ENCODE peak calls at places on chromosomes 13 and 19, in four cellular contexts. One of them, this sample, is unnamed.

GRCh38 chr19:29764322-29764721 is 47.5 kb upstream of the CCNE1 start:
- DNase-seq in testis: no peak
- DNase-seq in pancreas: no peak
- DNase-seq in lower lobe of right lung: no peak
- DNase-seq in this sample: no peak

GRCh38 chr13:80251403-80251802 is 89.5 kb downstream of the SPRY2 start:
- DNase-seq in testis: no peak
- DNase-seq in pancreas: no peak
- DNase-seq in lower lobe of right lung: no peak
- DNase-seq in this sample: no peak

GRCh38 chr19:29771708-29772415 is 39.9 kb upstream of the CCNE1 start:
- DNase-seq in testis: peak; percentile 54
- DNase-seq in pancreas: peak; percentile 48
- DNase-seq in lower lobe of right lung: no peak
- DNase-seq in this sample: peak; percentile 71

GRCh38 chr13:110337287-110337686 is 30.2 kb downstream of the COL4A2 start:
- DNase-seq in testis: no peak
- DNase-seq in pancreas: no peak
- DNase-seq in lower lobe of right lung: no peak
- DNase-seq in this sample: no peak

GRCh38 chr19:38425810-38426466 is at the start of gene RASGRP4:
- DNase-seq in testis: no peak
- DNase-seq in pancreas: no peak
- DNase-seq in lower lobe of right lung: peak; percentile 69
- DNase-seq in this sample: no peak

GRCh38 chr19:13429563-13429962 is 76.7 kb downstream of the CACNA1A start:
- DNase-seq in testis: no peak
- DNase-seq in pancreas: no peak
- DNase-seq in lower lobe of right lung: no peak
- DNase-seq in this sample: no peak

GRCh38 chr19:55603115-55603514 is 2.3 kb upstream of the ZNF865 start:
- DNase-seq in testis: no peak
- DNase-seq in pancreas: no peak
- DNase-seq in lower lobe of right lung: no peak
- DNase-seq in this sample: no peak

GRCh38 chr13:106491928-106492327 is 43.5 kb downstream of the EFNB2 start:
- DNase-seq in testis: peak; percentile 80
- DNase-seq in pancreas: no peak
- DNase-seq in lower lobe of right lung: no peak
- DNase-seq in this sample: no peak

GRCh38 chr19:43430142-43430710 is 15.5 kb downstream of the TEX101 start:
- DNase-seq in testis: no peak
- DNase-seq in pancreas: no peak
- DNase-seq in lower lobe of right lung: no peak
- DNase-seq in this sample: peak; percentile 23

GRCh38 chr19:18507727-18508440 is 14.0 kb downstream of the ELL start:
- DNase-seq in testis: peak; percentile 70
- DNase-seq in pancreas: no peak
- DNase-seq in lower lobe of right lung: no peak
- DNase-seq in this sample: no peak

GRCh38 chr19:58575183-58576041 is 2.3 kb upstream of the MZF1 start:
- DNase-seq in testis: peak; percentile 96
- DNase-seq in pancreas: peak; percentile 84
- DNase-seq in lower lobe of right lung: peak; percentile 93
- DNase-seq in this sample: peak; percentile 93

GRCh38 chr13:48624858-48625257 is 28.9 kb upstream of the CYSLTR2 start:
- DNase-seq in testis: no peak
- DNase-seq in pancreas: no peak
- DNase-seq in lower lobe of right lung: no peak
- DNase-seq in this sample: no peak

GRCh38 chr19:11418518-11419506 is at the start of gene RGL3:
- DNase-seq in testis: no peak
- DNase-seq in pancreas: peak; percentile 60
- DNase-seq in lower lobe of right lung: peak; percentile 67
- DNase-seq in this sample: no peak

GRCh38 chr19:56217039-56217949 is 15.2 kb downstream of the ZSCAN5C start:
- DNase-seq in testis: peak; percentile 22
- DNase-seq in pancreas: no peak
- DNase-seq in lower lobe of right lung: no peak
- DNase-seq in this sample: no peak

GRCh38 chr13:93942016-93942415 is 537.5 kb downstream of the DCT start:
- DNase-seq in testis: no peak
- DNase-seq in pancreas: no peak
- DNase-seq in lower lobe of right lung: no peak
- DNase-seq in this sample: no peak

GRCh38 chr19:29533578-29534544 is 8.1 kb downstream of the VSTM2B start:
- DNase-seq in testis: peak; percentile 7
- DNase-seq in pancreas: no peak
- DNase-seq in lower lobe of right lung: no peak
- DNase-seq in this sample: no peak

GRCh38 chr13:21852043-21852442 is 181.2 kb downstream of the FGF9 start:
- DNase-seq in testis: no peak
- DNase-seq in pancreas: no peak
- DNase-seq in lower lobe of right lung: no peak
- DNase-seq in this sample: no peak

DNA sequence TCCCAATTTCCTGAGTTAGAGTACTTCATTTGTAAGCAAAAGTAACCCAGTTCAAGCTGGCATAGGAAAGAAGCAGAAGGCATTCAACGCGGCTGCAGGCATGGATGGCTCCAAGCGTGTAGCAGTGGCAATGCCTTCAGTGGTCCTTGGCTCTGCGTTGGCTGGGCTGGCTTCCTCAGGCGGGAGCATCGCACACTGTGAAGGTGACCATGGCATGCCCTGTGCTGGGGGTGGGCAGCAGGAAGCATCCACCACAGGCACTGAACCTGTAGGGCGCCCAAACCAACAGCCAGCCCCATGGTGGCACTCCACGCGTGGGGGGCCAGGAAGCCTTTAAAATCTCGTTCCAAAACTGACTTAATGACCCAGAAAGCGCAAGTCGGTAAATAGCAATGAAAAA is 53.6 kb upstream of the SPACA7 start:
- DNase-seq in testis: no peak
- DNase-seq in pancreas: no peak
- DNase-seq in lower lobe of right lung: no peak
- DNase-seq in this sample: no peak
- H3K4me3 ChIP-seq in testis: no peak overlapping the region
- H3K4me3 ChIP-seq in pancreas: no peak overlapping the region
- H3K4me3 ChIP-seq in lower lobe of right lung: no peak overlapping the region
- H3K4me3 ChIP-seq in this sample: no peak overlapping the region

DNA sequence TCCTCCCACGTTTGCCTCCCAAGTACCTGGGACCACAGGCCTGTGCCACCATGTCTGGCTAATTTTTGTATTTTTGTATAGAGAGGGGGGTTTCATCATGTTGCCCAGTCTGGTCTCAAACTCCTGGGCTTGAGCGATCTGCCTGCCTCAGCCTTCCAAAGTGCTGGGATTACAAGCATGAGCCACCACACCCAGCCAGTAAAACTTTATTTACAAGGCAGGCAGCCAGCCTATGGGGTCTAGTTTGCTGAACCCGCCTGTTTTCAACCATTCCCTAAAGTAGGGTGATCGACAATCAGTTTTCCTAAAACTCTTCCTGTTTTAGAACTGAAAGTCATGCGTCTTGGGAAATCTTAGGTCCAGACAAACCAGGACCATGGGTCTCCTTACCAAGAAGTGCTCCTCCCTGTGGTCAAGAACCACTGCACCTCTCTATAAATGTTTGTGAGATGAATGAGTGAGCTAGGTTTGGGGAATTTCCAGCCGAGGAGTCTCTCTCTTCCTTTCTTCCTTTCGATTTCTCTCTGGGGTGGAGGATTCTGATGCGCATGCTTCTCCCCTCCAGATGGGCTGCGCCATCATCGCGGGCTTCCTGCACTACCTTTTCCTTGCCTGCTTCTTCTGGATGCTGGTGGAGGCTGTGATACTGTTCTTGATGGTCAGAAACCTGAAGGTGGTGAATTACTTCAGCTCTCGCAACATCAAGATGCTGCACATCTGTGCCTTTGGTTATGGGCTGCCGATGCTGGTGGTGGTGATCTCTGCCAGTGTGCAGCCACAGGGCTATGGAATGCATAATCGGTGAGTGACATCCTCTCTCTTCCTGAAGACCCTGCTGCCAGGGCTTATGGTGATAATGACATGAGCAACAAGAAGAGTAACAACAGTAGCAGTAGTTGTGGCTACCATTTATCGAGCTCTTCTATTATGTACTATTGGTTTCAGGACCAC is 38.7 kb downstream of the ADGRE1 start:
- DNase-seq in testis: no peak
- DNase-seq in pancreas: no peak
- DNase-seq in lower lobe of right lung: no peak
- DNase-seq in this sample: no peak
- TF ChIP-seq CTCF in testis: no peak
- TF ChIP-seq CTCF in pancreas: no peak
- TF ChIP-seq CTCF in lower lobe of right lung: no peak
- TF ChIP-seq CTCF in this sample: peak; percentile 38

GRCh38 chr19:4701557-4701956 is 22.1 kb downstream of the DPP9 start:
- DNase-seq in testis: no peak
- DNase-seq in pancreas: no peak
- DNase-seq in lower lobe of right lung: no peak
- DNase-seq in this sample: no peak
- H3K36me3 ChIP-seq in testis: no peaks in the 10 kb centered on the region
- H3K36me3 ChIP-seq in pancreas: peaks cover 16% of the 10 kb centered on the region
- H3K36me3 ChIP-seq in lower lobe of right lung: peaks cover 91% of the 10 kb centered on the region
- H3K36me3 ChIP-seq in this sample: peaks cover 76% of the 10 kb centered on the region

GRCh38 chr13:97211986-97212385 is 10.1 kb upstream of the MBNL2 start:
- DNase-seq in testis: peak; percentile 28
- DNase-seq in pancreas: no peak
- DNase-seq in lower lobe of right lung: no peak
- DNase-seq in this sample: no peak

GRCh38 chr13:97211357-97211756 is 10.8 kb upstream of the MBNL2 start:
- DNase-seq in testis: no peak
- DNase-seq in pancreas: no peak
- DNase-seq in lower lobe of right lung: no peak
- DNase-seq in this sample: no peak

GRCh38 chr13:97212540-97213146 is 9.5 kb upstream of the MBNL2 start:
- DNase-seq in testis: peak; percentile 47
- DNase-seq in pancreas: no peak
- DNase-seq in lower lobe of right lung: no peak
- DNase-seq in this sample: peak; percentile 69

GRCh38 chr13:97215325-97215724 is 6.8 kb upstream of the MBNL2 start:
- DNase-seq in testis: no peak
- DNase-seq in pancreas: no peak
- DNase-seq in lower lobe of right lung: no peak
- DNase-seq in this sample: no peak

DNA sequence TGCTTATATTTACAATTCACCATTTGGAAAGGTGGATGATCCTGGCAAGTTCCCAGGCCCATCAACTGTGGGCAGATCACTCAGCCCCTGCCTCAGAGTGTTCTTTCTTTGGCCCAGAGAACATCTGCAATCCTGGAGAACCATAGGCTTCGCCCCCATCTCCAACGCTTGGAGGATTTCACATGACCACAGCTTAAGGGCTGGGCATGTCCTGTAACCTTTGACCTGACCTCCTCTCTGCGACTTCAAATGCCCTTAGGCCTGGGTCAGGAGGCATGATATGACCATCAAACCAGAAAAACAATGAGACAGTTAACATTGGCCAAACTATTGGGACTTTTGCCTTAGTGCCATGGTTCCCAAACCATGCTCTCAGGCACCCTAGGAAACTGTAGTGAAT is 7.2 kb upstream of the MBNL2 start:
- DNase-seq in testis: no peak
- DNase-seq in pancreas: no peak
- DNase-seq in lower lobe of right lung: no peak
- DNase-seq in this sample: no peak
- H3K4me3 ChIP-seq in testis: no peak overlapping the region
- H3K4me3 ChIP-seq in pancreas: no peak overlapping the region
- H3K4me3 ChIP-seq in lower lobe of right lung: no peak overlapping the region
- H3K4me3 ChIP-seq in this sample: no peak overlapping the region